ENCODE peak calls at places on chromosomes 4 and X, in six cellular contexts. W is K562, Y is GM12878, T is GM12892, B is HepG2, M is SK-N-SH. X is an unnamed sample.

GRCh38 chr4:78692815-78693156 is 83.4 kb upstream of the BMP2K start:
- DNase-seq in M (no peak), Y (no peak), T (no peak), B (no peak), W (no peak), X (no peak)

GRCh38 chr4:165208741-165209388 is 1.5 kb downstream of the KLHL2 start:
- DNase-seq in T (no peak), B (no peak), M (no peak), W (peak; percentile 36), Y (no peak), X (no peak)

GRCh38 chr4:88696620-88697019 is 1.0 kb downstream of the NAP1L5 start:
- DNase-seq in T (no peak), M (no peak), B (no peak), W (no peak), Y (no peak), X (no peak)

GRCh38 chr4:69843932-69844331 is 16.0 kb downstream of the SULT1E1 start:
- DNase-seq in B (no peak), T (no peak), W (no peak), M (no peak), Y (no peak), X (no peak)

GRCh38 chr4:108215055-108215454 is 46.3 kb upstream of the LEF1 start:
- DNase-seq in M (no peak), W (no peak), T (no peak), Y (no peak), B (peak; percentile 9), X (no peak)

GRCh38 chr4:5888222-5888701 is 4.6 kb downstream of the CRMP1 start:
- DNase-seq in B (no peak), T (no peak), M (peak; percentile 92), Y (no peak), W (no peak), X (no peak)

GRCh38 chrX:118347131-118347530 is 1.2 kb downstream of the WDR44 start:
- DNase-seq in M (peak; percentile 4), Y (no peak), B (peak; percentile 2), T (no peak), W (peak; percentile 71), X (no peak)

GRCh38 chr4:150135134-150135773 is 57.0 kb downstream of the DCLK2 start:
- DNase-seq in Y (no peak), W (no peak), M (no peak), T (no peak), B (no peak), X (no peak)

GRCh38 chrX:10393899-10394298 is 226.5 kb downstream of the MID1 start:
- DNase-seq in B (peak; percentile 12), Y (no peak), M (no peak), W (no peak), T (no peak), X (no peak)

GRCh38 chr4:26467724-26468123 is 22.6 kb downstream of the CCKAR start:
- DNase-seq in W (no peak), T (no peak), M (no peak), B (no peak), Y (no peak), X (no peak)

GRCh38 chrX:106932960-106933537 is 12.8 kb downstream of the CLDN2 start:
- DNase-seq in Y (no peak), B (no peak), M (no peak), T (no peak), W (no peak), X (no peak)

GRCh38 chr4:77036206-77036605 is 39.6 kb downstream of the CCNI start:
- DNase-seq in Y (no peak), W (no peak), M (no peak), T (no peak), B (no peak), X (no peak)

GRCh38 chr4:100632163-100632562 is 114.3 kb upstream of the EMCN start:
- DNase-seq in B (no peak), W (no peak), Y (no peak), M (no peak), T (no peak), X (no peak)

GRCh38 chr4:109723110-109723509 is 6.8 kb downstream of the PLA2G12A start:
- DNase-seq in B (no peak), W (no peak), M (no peak), T (no peak), Y (no peak), X (no peak)
- TF ChIP-seq TAF1 in B (no peak), W (no peak), M (no peak), T (no peak), Y (no peak), X (no peak)

DNA sequence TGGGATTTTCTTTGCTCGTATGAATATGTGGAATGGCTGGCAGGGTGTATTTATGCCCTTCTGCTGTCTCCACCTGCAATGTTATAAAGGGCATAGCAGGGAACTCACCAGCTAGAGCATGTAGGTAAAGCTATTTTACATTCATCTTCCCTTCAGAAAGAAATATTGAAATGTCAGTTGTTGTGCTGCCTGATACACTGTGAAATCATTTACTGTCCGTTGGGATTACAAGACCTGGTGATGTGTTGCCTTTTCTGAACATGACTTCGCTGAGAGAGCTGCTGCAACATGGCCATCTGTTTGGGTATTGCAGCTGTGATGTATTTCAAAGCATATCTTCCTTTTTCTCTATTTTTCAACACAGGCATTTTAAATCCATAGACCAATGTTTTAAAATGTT is 644.0 kb upstream of the GNPDA2 start:
- DNase-seq in B (no peak), M (no peak), W (no peak), Y (no peak), T (no peak), X (no peak)
- TF ChIP-seq POLR2AphosphoS5 in B (no peak), M (no peak), W (no peak), Y (no peak), T (no peak), X (no peak)

GRCh38 chrX:129099206-129099605 is 424.1 kb downstream of the SMARCA1 start:
- DNase-seq in B (no peak), W (no peak), Y (no peak), T (no peak), M (no peak), X (no peak)
- TF ChIP-seq TAF1 in B (no peak), W (no peak), Y (no peak), T (no peak), M (no peak), X (no peak)

GRCh38 chrX:24079405-24079804 is 24.6 kb downstream of the EIF2S3 start:
- DNase-seq in M (no peak), B (no peak), Y (no peak), T (no peak), W (no peak), X (no peak)
- TF ChIP-seq POLR2AphosphoS5 in M (no peak), B (no peak), Y (no peak), T (no peak), W (peak; percentile 6), X (no peak)

GRCh38 chr4:113094327-113094726 is 44.9 kb downstream of the ANK2 start:
- DNase-seq in M (no peak), T (no peak), W (no peak), Y (no peak), B (no peak), X (no peak)
- TF ChIP-seq TAF1 in M (no peak), T (no peak), W (no peak), Y (no peak), B (no peak), X (no peak)

DNA sequence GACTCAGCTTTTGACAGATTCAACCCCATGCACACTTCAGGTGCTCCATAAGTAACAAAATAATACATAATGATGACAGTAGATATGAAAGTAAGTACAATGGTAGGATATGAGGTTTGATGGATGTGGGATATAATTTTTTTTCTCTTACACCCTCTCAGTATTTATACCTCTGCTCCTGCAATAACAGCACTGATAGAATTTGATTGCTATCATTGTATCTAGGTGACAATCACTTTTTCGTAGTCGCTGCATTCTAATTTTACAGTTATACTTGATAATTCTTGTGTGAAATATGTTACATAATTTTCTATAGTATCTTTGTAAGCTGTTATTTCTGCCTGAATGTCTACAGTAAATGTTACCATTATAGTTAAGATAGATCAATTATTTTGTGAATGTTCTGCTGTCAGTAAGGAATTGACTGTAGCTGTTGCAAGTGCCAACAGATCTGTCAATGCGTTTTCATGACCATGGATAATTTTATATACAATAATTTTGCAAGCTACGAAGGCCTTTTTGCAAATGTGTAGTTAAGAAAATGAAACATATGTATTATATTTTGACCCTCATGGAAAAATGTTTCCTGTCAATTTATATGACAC is 128.9 kb downstream of the BANK1 start:
- DNase-seq in B (no peak), W (no peak), T (no peak), Y (no peak), M (no peak), X (no peak)
- TF ChIP-seq POLR2AphosphoS5 in B (no peak), W (no peak), T (no peak), Y (no peak), M (no peak), X (no peak)

GRCh38 chr4:54566608-54567007 is 91.1 kb upstream of the KIT start:
- DNase-seq in T (no peak), Y (no peak), B (no peak), M (no peak), W (no peak), X (no peak)
- TF ChIP-seq TAF1 in T (no peak), Y (no peak), B (no peak), M (no peak), W (no peak), X (no peak)

X was measured in GM12891.